ENCODE peak calls at places on chromosomes 5 and 9, in nine cellular contexts. K, Z, J, N, W, V, R, D and U are unnamed samples.

GRCh38 chr5:83400712-83401111 is 70.8 kb upstream of the VCAN start:
- DNase-seq in K (no peak), Z (no peak), J (no peak), N (no peak), W (no peak), V (no peak), R (no peak), D (no peak), U (no peak)

GRCh38 chr5:150498501-150498900 is 9.4 kb upstream of the NDST1 start:
- DNase-seq in K (no peak), Z (no peak), J (no peak), N (no peak), W (no peak), V (no peak), R (peak), D (no peak), U (no peak)

GRCh38 chr9:113178087-113178486 is 27.3 kb downstream of the SLC31A2 start:
- DNase-seq in K (peak), Z (no peak), J (no peak), N (peak), W (peak), V (no peak), R (no peak), D (no peak), U (no peak)

GRCh38 chr5:158451203-158451982 is 592.4 kb upstream of the CLINT1 start:
- DNase-seq in K (peak), Z (no peak), J (no peak), N (peak), W (peak), V (no peak), R (no peak), D (peak), U (no peak)

GRCh38 chr5:158943057-158943456 is 156.7 kb downstream of the EBF1 start:
- DNase-seq in K (peak), Z (peak), J (peak), N (peak), W (peak), V (peak), R (no peak), D (no peak), U (no peak)

GRCh38 chr5:142181547-142182191 is 73.1 kb downstream of the NDFIP1 start:
- DNase-seq in K (no peak), Z (no peak), J (no peak), N (no peak), W (no peak), V (no peak), R (no peak), D (no peak), U (no peak)

GRCh38 chr9:121299125-121299466 is 31.1 kb downstream of the GSN start:
- DNase-seq in K (no peak), Z (no peak), J (no peak), N (no peak), W (no peak), V (peak), R (no peak), D (peak), U (no peak)

GRCh38 chr5:59317023-59317771 is 576.3 kb downstream of the PDE4D start:
- DNase-seq in K (no peak), Z (no peak), J (peak), N (no peak), W (peak), V (no peak), R (peak), D (no peak), U (no peak)

GRCh38 chr9:110952018-110952864 is 86.0 kb downstream of the LPAR1 start:
- DNase-seq in K (no peak), Z (no peak), J (no peak), N (no peak), W (no peak), V (no peak), R (peak), D (no peak), U (no peak)

GRCh38 chr5:170752257-170753215 is 31.0 kb upstream of the GABRP start:
- DNase-seq in K (no peak), Z (no peak), J (peak), N (no peak), W (no peak), V (peak), R (peak), D (no peak), U (no peak)

GRCh38 chr9:129995409-129996160 is 47.4 kb downstream of the FNBP1 start:
- DNase-seq in K (peak), Z (peak), J (peak), N (peak), W (peak), V (no peak), R (peak), D (no peak), U (no peak)

GRCh38 chr9:129994947-129995346 is 48.0 kb downstream of the FNBP1 start:
- DNase-seq in K (no peak), Z (no peak), J (no peak), N (no peak), W (no peak), V (no peak), R (no peak), D (no peak), U (no peak)

GRCh38 chr9:129999123-129999510 is 43.9 kb downstream of the FNBP1 start:
- DNase-seq in K (no peak), Z (no peak), J (no peak), N (no peak), W (no peak), V (no peak), R (no peak), D (no peak), U (no peak)

GRCh38 chr9:129998491-129999122 is 44.4 kb downstream of the FNBP1 start:
- DNase-seq in K (no peak), Z (no peak), J (no peak), N (no peak), W (no peak), V (no peak), R (no peak), D (no peak), U (no peak)

GRCh38 chr9:129996161-129996849 is 46.7 kb downstream of the FNBP1 start:
- DNase-seq in K (no peak), Z (no peak), J (no peak), N (no peak), W (no peak), V (no peak), R (no peak), D (no peak), U (no peak)
- H3K4me3 ChIP-seq in K (no peak), Z (no peak), J (no peak), N (no peak), W (no peak), V (no peak), R (no peak), D (no peak), U (no peak)

DNA sequence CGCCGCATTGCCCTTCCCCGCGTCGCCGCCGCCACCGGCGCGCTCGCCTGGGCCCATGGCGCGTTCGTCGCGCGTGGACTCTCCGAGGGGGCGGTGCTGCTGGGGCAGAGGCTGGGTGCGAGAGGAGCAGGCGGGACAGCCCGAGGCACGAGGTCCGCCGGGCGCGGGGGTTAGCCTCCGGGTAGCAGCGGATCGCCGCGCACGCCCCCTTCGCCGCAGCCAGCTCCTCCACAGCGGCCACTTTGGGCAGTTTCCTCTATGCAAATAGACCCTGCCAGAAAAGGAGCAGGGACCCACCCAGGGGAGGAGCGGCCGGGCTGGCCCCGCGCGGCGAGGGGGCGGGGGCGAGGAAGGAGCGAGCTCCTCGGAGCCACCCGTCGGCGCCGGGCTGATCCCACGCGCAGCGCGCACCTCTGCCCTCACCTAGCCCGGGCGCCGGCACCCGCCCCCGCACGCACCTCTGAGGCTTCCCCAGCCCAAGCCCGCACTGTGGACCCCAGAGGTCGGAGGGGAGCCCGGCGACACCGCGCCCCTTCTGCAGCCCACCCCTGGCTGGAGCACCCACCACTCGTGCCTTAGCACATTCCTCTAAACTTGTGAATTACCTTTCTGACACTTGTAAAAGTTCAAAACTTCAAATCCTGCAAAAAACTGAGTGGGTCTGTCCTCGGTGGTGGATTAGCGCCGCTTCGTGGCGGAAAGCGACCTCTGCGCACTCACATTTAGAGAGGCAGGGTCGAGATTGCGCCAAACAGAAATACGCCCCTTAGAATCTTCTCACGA is at the start of gene COL23A1:
- DNase-seq in K (peak), Z (peak), J (peak), N (peak), W (peak), V (peak), R (no peak), D (no peak), U (no peak)
- TF ChIP-seq CTCF in K (peak), Z (peak), J (peak), N (peak), W (peak), V (peak), R (no peak), D (peak), U (peak)

GRCh38 chr9:87594662-87595061 is 97.0 kb downstream of the DAPK1 start:
- DNase-seq in K (no peak), Z (no peak), J (no peak), N (no peak), W (no peak), V (no peak), R (no peak), D (no peak), U (no peak)
- H3K27ac ChIP-seq in K (no peak), Z (no peak), J (no peak), N (no peak), W (peak), V (no peak), R (no peak), D (no peak), U (no peak)

GRCh38 chr9:136712690-136713554 is 550 bp downstream of the DIPK1B start:
- DNase-seq in K (no peak), Z (no peak), J (no peak), N (no peak), W (no peak), V (no peak), R (no peak), D (no peak), U (no peak)
- H3K4me3 ChIP-seq in K (peak), Z (peak), J (no peak), N (peak), W (peak), V (peak), R (peak), D (peak), U (peak)

GRCh38 chr5:172902497-172903472 is 56.4 kb upstream of the RPL26L1 start:
- DNase-seq in K (peak), Z (no peak), J (no peak), N (peak), W (peak), V (peak), R (peak), D (peak), U (peak)
- TF ChIP-seq CTCF in K (peak), Z (peak), J (peak), N (peak), W (peak), V (peak), R (peak), D (peak), U (peak)